ENCODE peak calls at places on chromosome 19, in six cellular contexts. F, G, C, U, W and X are unnamed samples.

GRCh38 chr19:16386619-16387240 is 62.1 kb downstream of the KLF2 start:
- DNase-seq in W (no peak), F (peak), G (peak), U (peak), C (peak), X (peak)

GRCh38 chr19:35592226-35592625 is 6.3 kb downstream of the PMIS2 start:
- DNase-seq in G (peak), F (peak), C (peak), W (no peak), U (peak), X (peak)

GRCh38 chr19:42286349-42287016 is 15.4 kb upstream of the PRR19 start:
- DNase-seq in U (no peak), W (no peak), G (peak), C (no peak), F (no peak), X (no peak)

GRCh38 chr19:9032136-9032626 is 22.0 kb upstream of the MUC16 start:
- DNase-seq in U (no peak), C (no peak), G (no peak), W (no peak), F (no peak), X (no peak)

GRCh38 chr19:43780706-43781525 is at the start of gene KCNN4:
- DNase-seq in F (peak), C (peak), U (no peak), W (no peak), G (peak), X (peak)

GRCh38 chr19:44988896-44989563 is 12.2 kb upstream of the RELB start:
- DNase-seq in F (peak), G (peak), C (peak), U (peak), W (no peak), X (peak)

GRCh38 chr19:11401808-11402543 is 17.1 kb downstream of the RGL3 start:
- DNase-seq in U (no peak), F (no peak), W (no peak), C (no peak), G (no peak), X (no peak)

GRCh38 chr19:4474504-4475136 is 2.5 kb downstream of the HDGFL2 start:
- DNase-seq in F (no peak), C (no peak), U (peak), G (peak), W (no peak), X (no peak)

GRCh38 chr19:55345101-55345817 is 5.6 kb downstream of the KMT5C start:
- DNase-seq in G (no peak), C (no peak), F (no peak), U (no peak), W (no peak), X (no peak)

GRCh38 chr19:50983625-50984292 is at the start of gene KLK7:
- DNase-seq in U (no peak), C (no peak), F (no peak), W (no peak), G (no peak), X (no peak)

GRCh38 chr19:48403606-48404005 is 10.1 kb downstream of the GRIN2D start:
- DNase-seq in U (peak), C (no peak), F (peak), G (peak), W (no peak), X (peak)

GRCh38 chr19:38321646-38322323 is 2.1 kb downstream of the KCNK6 start:
- DNase-seq in G (peak), W (no peak), C (no peak), U (no peak), F (no peak), X (no peak)

GRCh38 chr19:1859319-1859718 is 4.1 kb downstream of the KLF16 start:
- DNase-seq in C (no peak), G (peak), U (no peak), W (no peak), F (peak), X (no peak)
- TF ChIP-seq MAX in C (no peak), G (no peak), U (no peak), W (no peak), F (no peak), X (no peak)

GRCh38 chr19:3369337-3370213 is 3.2 kb downstream of the NFIC start:
- DNase-seq in W (no peak), C (no peak), G (peak), F (no peak), U (no peak), X (no peak)

GRCh38 chr19:3367572-3368440 is 1.4 kb downstream of the NFIC start:
- DNase-seq in G (peak), U (no peak), C (no peak), F (no peak), W (no peak), X (no peak)

GRCh38 chr19:3368848-3369336 is 2.5 kb downstream of the NFIC start:
- DNase-seq in W (no peak), C (no peak), G (peak), F (no peak), U (no peak), X (no peak)

GRCh38 chr19:3366761-3367571 is 583 bp downstream of the NFIC start:
- DNase-seq in U (no peak), C (no peak), W (no peak), G (peak), F (no peak), X (peak)

GRCh38 chr19:3368441-3368795 is 2.0 kb downstream of the NFIC start:
- DNase-seq in G (peak), C (no peak), F (no peak), U (no peak), W (no peak), X (no peak)
- TF ChIP-seq MAX in G (no peak), C (no peak), F (no peak), U (no peak), W (no peak), X (no peak)

GRCh38 chr19:46868444-46868843 is 7.6 kb downstream of the ARHGAP35 start:
- DNase-seq in U (no peak), G (no peak), C (no peak), F (no peak), W (no peak), X (no peak)
- TF ChIP-seq MAX in U (no peak), G (no peak), C (no peak), F (no peak), W (no peak), X (no peak)

GRCh38 chr19:18274776-18275356 is 614 bp upstream of the IQCN start:
- DNase-seq in U (no peak), G (peak), F (peak), W (no peak), C (no peak), X (peak)
- TF ChIP-seq MAX in U (no peak), G (peak), F (peak), W (no peak), C (peak), X (peak)

GRCh38 chr19:49425922-49426592 is 869 bp downstream of the GFY start:
- DNase-seq in C (peak), G (peak), F (no peak), W (no peak), U (peak), X (peak)
- TF ChIP-seq MAX in C (peak), G (no peak), F (no peak), W (no peak), U (peak), X (no peak)

GRCh38 chr19:1122972-1123363 is 19.2 kb downstream of the GPX4 start:
- DNase-seq in W (no peak), G (peak), C (peak), U (peak), F (peak), X (peak)
- TF ChIP-seq MAX in W (no peak), G (peak), C (no peak), U (no peak), F (no peak), X (no peak)

GRCh38 chr19:30393046-30393445 is 20.9 kb downstream of the ZNF536 start:
- DNase-seq in U (no peak), F (no peak), W (no peak), G (no peak), C (no peak), X (peak)
- TF ChIP-seq MAX in U (no peak), F (no peak), W (no peak), G (no peak), C (no peak), X (no peak)

GRCh38 chr19:53078668-53079067 is 24.6 kb downstream of the ZNF160 start:
- DNase-seq in C (no peak), W (no peak), F (no peak), G (no peak), U (no peak), X (no peak)

GRCh38 chr19:53079313-53079924 is 23.8 kb downstream of the ZNF160 start:
- DNase-seq in U (no peak), G (no peak), F (no peak), W (no peak), C (no peak), X (no peak)

GRCh38 chr19:53082929-53083328 is 20.3 kb downstream of the ZNF160 start:
- DNase-seq in W (no peak), C (no peak), G (no peak), U (no peak), F (no peak), X (no peak)

DNA sequence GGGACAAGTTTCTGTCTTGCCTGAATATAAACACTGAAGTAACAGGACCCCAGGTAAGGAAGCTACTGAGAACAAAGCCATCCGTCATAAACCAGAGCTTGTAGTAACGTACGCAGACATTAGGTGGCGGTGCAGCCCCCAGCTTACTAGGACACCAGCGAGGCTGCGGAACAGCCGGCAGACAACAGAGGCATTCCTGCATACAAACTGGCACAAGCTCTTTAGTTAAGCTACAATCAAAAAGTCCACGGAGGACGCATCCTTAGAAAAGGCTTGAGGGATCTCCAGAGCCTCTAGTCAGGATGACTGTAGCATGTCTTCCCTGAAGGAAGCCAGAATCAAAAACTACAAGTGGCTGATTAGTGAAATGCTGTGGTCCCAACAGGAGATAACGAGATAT is 26.2 kb downstream of the ZNF160 start:
- DNase-seq in U (peak), W (no peak), C (no peak), F (peak), G (peak), X (peak)
- TF ChIP-seq MAX in U (no peak), W (no peak), C (no peak), F (no peak), G (no peak), X (no peak)

GRCh38 chr19:33302974-33303790 is 848 bp upstream of the CEBPA start:
- DNase-seq in W (no peak), U (peak), G (no peak), C (no peak), F (peak), X (peak)
- TF ChIP-seq MAX in W (no peak), U (peak), G (no peak), C (no peak), F (no peak), X (no peak)

DNA sequence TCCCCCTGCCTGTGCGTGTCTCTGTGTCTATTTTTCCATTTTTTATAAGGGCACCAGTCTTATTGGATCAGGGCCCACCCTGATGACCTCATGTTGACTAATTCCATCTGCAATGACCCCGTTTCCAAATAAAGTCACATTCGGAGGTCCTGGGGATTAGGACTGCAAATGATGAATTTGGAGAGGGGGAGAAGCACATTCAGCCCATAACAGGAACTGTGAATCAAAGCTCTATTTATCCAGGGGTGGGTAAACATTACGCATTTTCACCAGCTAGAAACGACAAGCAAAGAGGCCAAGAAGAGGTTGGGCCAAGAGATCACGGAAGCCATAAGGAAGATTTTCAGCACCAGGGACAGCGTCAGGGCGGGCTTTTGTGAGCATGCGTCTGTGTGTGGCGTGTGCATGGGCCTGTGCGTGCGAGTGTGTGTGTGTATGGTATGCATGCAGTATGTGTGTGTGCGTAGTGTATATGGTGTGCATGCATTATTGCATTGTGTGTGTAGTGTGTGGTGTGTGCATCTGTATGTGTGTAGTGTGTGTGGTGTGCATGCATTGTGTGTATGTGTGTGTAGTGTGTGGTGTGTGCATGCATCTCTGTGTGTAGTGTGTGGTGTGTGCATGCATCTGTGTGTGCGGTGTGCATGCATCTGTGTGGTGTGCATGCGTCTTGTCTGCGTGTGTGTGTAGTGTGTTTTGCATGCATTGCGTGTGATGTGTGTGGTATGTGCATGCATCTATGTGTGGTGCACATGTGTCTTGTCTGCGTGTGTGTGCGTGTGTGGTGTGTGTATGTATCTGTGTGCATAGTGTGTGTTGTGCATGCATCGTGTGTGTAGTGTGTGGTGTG is 19.6 kb downstream of the CELF5 start:
- DNase-seq in W (no peak), F (peak), G (peak), U (peak), C (peak), X (peak)
- TF ChIP-seq MAX in W (no peak), F (no peak), G (peak), U (no peak), C (peak), X (peak)